ENCODE peak calls at places on chromosomes 1 and 21, in ten cellular contexts. One of them, this sample, is unnamed.

GRCh38 chr1:230415405-230416119 is 10.6 kb downstream of the PGBD5 start:
- DNase-seq in activated T-helper 1 cell treated with anti-CD3 and anti-CD28 coated beads, Interleukin-12 subunit alpha, Interleukin-12 subunit beta, Interleukin-2, Interleukin-4 antibody, amounts not matched to agents 30 ng/mL and 10 ng/mL and 1 ng/mL, durations not matched to agents 14 hours and 24 hours and 36 hours: no peak
- DNase-seq in activated CD4-positive, alpha-beta T cell treated with anti-CD3 and anti-CD28 coated beads, Interleukin-2, amount 50 U/mL, for 24 hours: no peak
- DNase-seq in ovary: no peak
- DNase-seq in GF-D8: no peak
- DNase-seq in MV-4-11: peak; percentile 89
- DNase-seq in iris pigment epithelial cell: no peak
- DNase-seq in activated T-cell treated with anti-CD3 and anti-CD28 coated beads for 4 hours: no peak
- DNase-seq in NCI-H748 treated with DMSO at 0.1 percent for 48 hours: no peak
- DNase-seq in SW 1271: no peak
- DNase-seq in this sample: no peak

GRCh38 chr1:82318921-82319320 is 518.2 kb downstream of the ADGRL2 start:
- DNase-seq in GF-D8: no peak
- DNase-seq in iris pigment epithelial cell: peak; percentile 29
- DNase-seq in activated T-helper 1 cell treated with anti-CD3 and anti-CD28 coated beads, Interleukin-12 subunit alpha, Interleukin-12 subunit beta, Interleukin-2, Interleukin-4 antibody, amounts not matched to agents 30 ng/mL and 10 ng/mL and 1 ng/mL, durations not matched to agents 14 hours and 24 hours and 36 hours: no peak
- DNase-seq in NCI-H748 treated with DMSO at 0.1 percent for 48 hours: no peak
- DNase-seq in activated T-cell treated with anti-CD3 and anti-CD28 coated beads for 4 hours: no peak
- DNase-seq in ovary: no peak
- DNase-seq in activated CD4-positive, alpha-beta T cell treated with anti-CD3 and anti-CD28 coated beads, Interleukin-2, amount 50 U/mL, for 24 hours: no peak
- DNase-seq in MV-4-11: no peak
- DNase-seq in SW 1271: no peak
- DNase-seq in this sample: no peak

GRCh38 chr1:118113261-118113660 is 71.8 kb downstream of the SPAG17 start:
- DNase-seq in GF-D8: no peak
- DNase-seq in iris pigment epithelial cell: no peak
- DNase-seq in activated T-helper 1 cell treated with anti-CD3 and anti-CD28 coated beads, Interleukin-12 subunit alpha, Interleukin-12 subunit beta, Interleukin-2, Interleukin-4 antibody, amounts not matched to agents 30 ng/mL and 10 ng/mL and 1 ng/mL, durations not matched to agents 14 hours and 24 hours and 36 hours: no peak
- DNase-seq in NCI-H748 treated with DMSO at 0.1 percent for 48 hours: no peak
- DNase-seq in ovary: no peak
- DNase-seq in MV-4-11: no peak
- DNase-seq in activated CD4-positive, alpha-beta T cell treated with anti-CD3 and anti-CD28 coated beads, Interleukin-2, amount 50 U/mL, for 24 hours: no peak
- DNase-seq in SW 1271: no peak
- DNase-seq in activated T-cell treated with anti-CD3 and anti-CD28 coated beads for 4 hours: no peak
- DNase-seq in this sample: no peak

GRCh38 chr1:84298336-84298687 is 3.2 kb upstream of the SAMD13 start:
- DNase-seq in activated T-helper 1 cell treated with anti-CD3 and anti-CD28 coated beads, Interleukin-12 subunit alpha, Interleukin-12 subunit beta, Interleukin-2, Interleukin-4 antibody, amounts not matched to agents 30 ng/mL and 10 ng/mL and 1 ng/mL, durations not matched to agents 14 hours and 24 hours and 36 hours: peak; percentile 46
- DNase-seq in NCI-H748 treated with DMSO at 0.1 percent for 48 hours: no peak
- DNase-seq in MV-4-11: peak; percentile 31
- DNase-seq in activated CD4-positive, alpha-beta T cell treated with anti-CD3 and anti-CD28 coated beads, Interleukin-2, amount 50 U/mL, for 24 hours: peak; percentile 11
- DNase-seq in activated T-cell treated with anti-CD3 and anti-CD28 coated beads for 4 hours: peak; percentile 24
- DNase-seq in GF-D8: no peak
- DNase-seq in ovary: peak; percentile 9
- DNase-seq in SW 1271: no peak
- DNase-seq in iris pigment epithelial cell: peak; percentile 38
- DNase-seq in this sample: no peak

GRCh38 chr1:181134543-181135461 is 46.3 kb downstream of the IER5 start:
- DNase-seq in activated T-helper 1 cell treated with anti-CD3 and anti-CD28 coated beads, Interleukin-12 subunit alpha, Interleukin-12 subunit beta, Interleukin-2, Interleukin-4 antibody, amounts not matched to agents 30 ng/mL and 10 ng/mL and 1 ng/mL, durations not matched to agents 14 hours and 24 hours and 36 hours: no peak
- DNase-seq in NCI-H748 treated with DMSO at 0.1 percent for 48 hours: no peak
- DNase-seq in SW 1271: no peak
- DNase-seq in iris pigment epithelial cell: peak; percentile 83
- DNase-seq in activated T-cell treated with anti-CD3 and anti-CD28 coated beads for 4 hours: no peak
- DNase-seq in activated CD4-positive, alpha-beta T cell treated with anti-CD3 and anti-CD28 coated beads, Interleukin-2, amount 50 U/mL, for 24 hours: no peak
- DNase-seq in ovary: no peak
- DNase-seq in GF-D8: peak; percentile 32
- DNase-seq in MV-4-11: peak; percentile 90
- DNase-seq in this sample: no peak

GRCh38 chr21:27132270-27132669 is 165.4 kb upstream of the ADAMTS5 start:
- DNase-seq in NCI-H748 treated with DMSO at 0.1 percent for 48 hours: no peak
- DNase-seq in MV-4-11: no peak
- DNase-seq in iris pigment epithelial cell: peak; percentile 20
- DNase-seq in GF-D8: no peak
- DNase-seq in activated T-cell treated with anti-CD3 and anti-CD28 coated beads for 4 hours: no peak
- DNase-seq in activated CD4-positive, alpha-beta T cell treated with anti-CD3 and anti-CD28 coated beads, Interleukin-2, amount 50 U/mL, for 24 hours: no peak
- DNase-seq in SW 1271: no peak
- DNase-seq in activated T-helper 1 cell treated with anti-CD3 and anti-CD28 coated beads, Interleukin-12 subunit alpha, Interleukin-12 subunit beta, Interleukin-2, Interleukin-4 antibody, amounts not matched to agents 30 ng/mL and 10 ng/mL and 1 ng/mL, durations not matched to agents 14 hours and 24 hours and 36 hours: no peak
- DNase-seq in ovary: no peak
- DNase-seq in this sample: no peak

GRCh38 chr1:84571150-84571535 is 3.1 kb downstream of the CTBS start:
- DNase-seq in ovary: no peak
- DNase-seq in MV-4-11: no peak
- DNase-seq in activated CD4-positive, alpha-beta T cell treated with anti-CD3 and anti-CD28 coated beads, Interleukin-2, amount 50 U/mL, for 24 hours: no peak
- DNase-seq in activated T-helper 1 cell treated with anti-CD3 and anti-CD28 coated beads, Interleukin-12 subunit alpha, Interleukin-12 subunit beta, Interleukin-2, Interleukin-4 antibody, amounts not matched to agents 30 ng/mL and 10 ng/mL and 1 ng/mL, durations not matched to agents 14 hours and 24 hours and 36 hours: no peak
- DNase-seq in iris pigment epithelial cell: peak; percentile 63
- DNase-seq in NCI-H748 treated with DMSO at 0.1 percent for 48 hours: no peak
- DNase-seq in GF-D8: no peak
- DNase-seq in activated T-cell treated with anti-CD3 and anti-CD28 coated beads for 4 hours: no peak
- DNase-seq in SW 1271: no peak
- DNase-seq in this sample: no peak

GRCh38 chr1:41434748-41435449 is 49.6 kb downstream of the EDN2 start:
- DNase-seq in MV-4-11: no peak
- DNase-seq in activated CD4-positive, alpha-beta T cell treated with anti-CD3 and anti-CD28 coated beads, Interleukin-2, amount 50 U/mL, for 24 hours: no peak
- DNase-seq in NCI-H748 treated with DMSO at 0.1 percent for 48 hours: no peak
- DNase-seq in iris pigment epithelial cell: no peak
- DNase-seq in SW 1271: no peak
- DNase-seq in activated T-helper 1 cell treated with anti-CD3 and anti-CD28 coated beads, Interleukin-12 subunit alpha, Interleukin-12 subunit beta, Interleukin-2, Interleukin-4 antibody, amounts not matched to agents 30 ng/mL and 10 ng/mL and 1 ng/mL, durations not matched to agents 14 hours and 24 hours and 36 hours: no peak
- DNase-seq in ovary: no peak
- DNase-seq in activated T-cell treated with anti-CD3 and anti-CD28 coated beads for 4 hours: no peak
- DNase-seq in GF-D8: no peak
- DNase-seq in this sample: no peak

GRCh38 chr1:12095822-12096263 is 32.7 kb downstream of the TNFRSF8 start:
- DNase-seq in MV-4-11: peak; percentile 22
- DNase-seq in iris pigment epithelial cell: peak; percentile 46
- DNase-seq in SW 1271: no peak
- DNase-seq in activated T-cell treated with anti-CD3 and anti-CD28 coated beads for 4 hours: no peak
- DNase-seq in GF-D8: no peak
- DNase-seq in activated T-helper 1 cell treated with anti-CD3 and anti-CD28 coated beads, Interleukin-12 subunit alpha, Interleukin-12 subunit beta, Interleukin-2, Interleukin-4 antibody, amounts not matched to agents 30 ng/mL and 10 ng/mL and 1 ng/mL, durations not matched to agents 14 hours and 24 hours and 36 hours: no peak
- DNase-seq in NCI-H748 treated with DMSO at 0.1 percent for 48 hours: no peak
- DNase-seq in activated CD4-positive, alpha-beta T cell treated with anti-CD3 and anti-CD28 coated beads, Interleukin-2, amount 50 U/mL, for 24 hours: no peak
- DNase-seq in ovary: no peak
- DNase-seq in this sample: no peak

GRCh38 chr1:7856345-7856744 is 3.5 kb upstream of the UTS2 start:
- DNase-seq in MV-4-11: peak; percentile 61
- DNase-seq in iris pigment epithelial cell: peak; percentile 4
- DNase-seq in GF-D8: no peak
- DNase-seq in NCI-H748 treated with DMSO at 0.1 percent for 48 hours: no peak
- DNase-seq in activated CD4-positive, alpha-beta T cell treated with anti-CD3 and anti-CD28 coated beads, Interleukin-2, amount 50 U/mL, for 24 hours: no peak
- DNase-seq in SW 1271: no peak
- DNase-seq in activated T-cell treated with anti-CD3 and anti-CD28 coated beads for 4 hours: no peak
- DNase-seq in ovary: no peak
- DNase-seq in activated T-helper 1 cell treated with anti-CD3 and anti-CD28 coated beads, Interleukin-12 subunit alpha, Interleukin-12 subunit beta, Interleukin-2, Interleukin-4 antibody, amounts not matched to agents 30 ng/mL and 10 ng/mL and 1 ng/mL, durations not matched to agents 14 hours and 24 hours and 36 hours: no peak
- DNase-seq in this sample: no peak

GRCh38 chr1:143652187-143652586 is 319.6 kb downstream of the FAM72C start:
- DNase-seq in activated T-helper 1 cell treated with anti-CD3 and anti-CD28 coated beads, Interleukin-12 subunit alpha, Interleukin-12 subunit beta, Interleukin-2, Interleukin-4 antibody, amounts not matched to agents 30 ng/mL and 10 ng/mL and 1 ng/mL, durations not matched to agents 14 hours and 24 hours and 36 hours: no peak
- DNase-seq in activated CD4-positive, alpha-beta T cell treated with anti-CD3 and anti-CD28 coated beads, Interleukin-2, amount 50 U/mL, for 24 hours: no peak
- DNase-seq in NCI-H748 treated with DMSO at 0.1 percent for 48 hours: no peak
- DNase-seq in SW 1271: no peak
- DNase-seq in activated T-cell treated with anti-CD3 and anti-CD28 coated beads for 4 hours: no peak
- DNase-seq in GF-D8: no peak
- DNase-seq in ovary: no peak
- DNase-seq in iris pigment epithelial cell: no peak
- DNase-seq in MV-4-11: no peak
- DNase-seq in this sample: no peak

GRCh38 chr21:34844033-34844923 is 175.5 kb downstream of the CLIC6 start:
- DNase-seq in NCI-H748 treated with DMSO at 0.1 percent for 48 hours: no peak
- DNase-seq in iris pigment epithelial cell: peak; percentile 61
- DNase-seq in activated T-cell treated with anti-CD3 and anti-CD28 coated beads for 4 hours: no peak
- DNase-seq in activated CD4-positive, alpha-beta T cell treated with anti-CD3 and anti-CD28 coated beads, Interleukin-2, amount 50 U/mL, for 24 hours: no peak
- DNase-seq in GF-D8: no peak
- DNase-seq in ovary: no peak
- DNase-seq in MV-4-11: peak; percentile 39
- DNase-seq in activated T-helper 1 cell treated with anti-CD3 and anti-CD28 coated beads, Interleukin-12 subunit alpha, Interleukin-12 subunit beta, Interleukin-2, Interleukin-4 antibody, amounts not matched to agents 30 ng/mL and 10 ng/mL and 1 ng/mL, durations not matched to agents 14 hours and 24 hours and 36 hours: no peak
- DNase-seq in SW 1271: no peak
- DNase-seq in this sample: no peak

GRCh38 chr21:17848228-17848627 is 29.1 kb upstream of the C21orf91 start:
- DNase-seq in MV-4-11: peak; percentile 33
- DNase-seq in activated T-cell treated with anti-CD3 and anti-CD28 coated beads for 4 hours: no peak
- DNase-seq in activated T-helper 1 cell treated with anti-CD3 and anti-CD28 coated beads, Interleukin-12 subunit alpha, Interleukin-12 subunit beta, Interleukin-2, Interleukin-4 antibody, amounts not matched to agents 30 ng/mL and 10 ng/mL and 1 ng/mL, durations not matched to agents 14 hours and 24 hours and 36 hours: no peak
- DNase-seq in iris pigment epithelial cell: peak; percentile 98
- DNase-seq in activated CD4-positive, alpha-beta T cell treated with anti-CD3 and anti-CD28 coated beads, Interleukin-2, amount 50 U/mL, for 24 hours: no peak
- DNase-seq in GF-D8: no peak
- DNase-seq in NCI-H748 treated with DMSO at 0.1 percent for 48 hours: no peak
- DNase-seq in ovary: no peak
- DNase-seq in SW 1271: no peak
- DNase-seq in this sample: no peak

GRCh38 chr1:205477121-205477758 is 21.4 kb upstream of the BLACAT1 start:
- DNase-seq in iris pigment epithelial cell: no peak
- DNase-seq in activated CD4-positive, alpha-beta T cell treated with anti-CD3 and anti-CD28 coated beads, Interleukin-2, amount 50 U/mL, for 24 hours: no peak
- DNase-seq in NCI-H748 treated with DMSO at 0.1 percent for 48 hours: no peak
- DNase-seq in GF-D8: no peak
- DNase-seq in SW 1271: no peak
- DNase-seq in ovary: no peak
- DNase-seq in activated T-cell treated with anti-CD3 and anti-CD28 coated beads for 4 hours: no peak
- DNase-seq in MV-4-11: no peak
- DNase-seq in activated T-helper 1 cell treated with anti-CD3 and anti-CD28 coated beads, Interleukin-12 subunit alpha, Interleukin-12 subunit beta, Interleukin-2, Interleukin-4 antibody, amounts not matched to agents 30 ng/mL and 10 ng/mL and 1 ng/mL, durations not matched to agents 14 hours and 24 hours and 36 hours: no peak
- DNase-seq in this sample: no peak

GRCh38 chr1:210132582-210132981 is 100.0 kb upstream of the SERTAD4 start:
- DNase-seq in iris pigment epithelial cell: peak; percentile 39
- DNase-seq in NCI-H748 treated with DMSO at 0.1 percent for 48 hours: no peak
- DNase-seq in ovary: no peak
- DNase-seq in activated T-helper 1 cell treated with anti-CD3 and anti-CD28 coated beads, Interleukin-12 subunit alpha, Interleukin-12 subunit beta, Interleukin-2, Interleukin-4 antibody, amounts not matched to agents 30 ng/mL and 10 ng/mL and 1 ng/mL, durations not matched to agents 14 hours and 24 hours and 36 hours: no peak
- DNase-seq in MV-4-11: no peak
- DNase-seq in activated CD4-positive, alpha-beta T cell treated with anti-CD3 and anti-CD28 coated beads, Interleukin-2, amount 50 U/mL, for 24 hours: no peak
- DNase-seq in SW 1271: no peak
- DNase-seq in activated T-cell treated with anti-CD3 and anti-CD28 coated beads for 4 hours: no peak
- DNase-seq in GF-D8: no peak
- DNase-seq in this sample: peak; percentile 10

GRCh38 chr1:7379445-7379971 is 391.6 kb upstream of the VAMP3 start:
- DNase-seq in activated CD4-positive, alpha-beta T cell treated with anti-CD3 and anti-CD28 coated beads, Interleukin-2, amount 50 U/mL, for 24 hours: no peak
- DNase-seq in activated T-helper 1 cell treated with anti-CD3 and anti-CD28 coated beads, Interleukin-12 subunit alpha, Interleukin-12 subunit beta, Interleukin-2, Interleukin-4 antibody, amounts not matched to agents 30 ng/mL and 10 ng/mL and 1 ng/mL, durations not matched to agents 14 hours and 24 hours and 36 hours: no peak
- DNase-seq in ovary: no peak
- DNase-seq in GF-D8: no peak
- DNase-seq in MV-4-11: no peak
- DNase-seq in SW 1271: no peak
- DNase-seq in iris pigment epithelial cell: peak; percentile 71
- DNase-seq in activated T-cell treated with anti-CD3 and anti-CD28 coated beads for 4 hours: no peak
- DNase-seq in NCI-H748 treated with DMSO at 0.1 percent for 48 hours: peak; percentile 45
- DNase-seq in this sample: peak; percentile 55

GRCh38 chr1:27872802-27873665 is 690 bp downstream of the THEMIS2 start:
- DNase-seq in GF-D8: no peak
- DNase-seq in NCI-H748 treated with DMSO at 0.1 percent for 48 hours: no peak
- DNase-seq in activated T-helper 1 cell treated with anti-CD3 and anti-CD28 coated beads, Interleukin-12 subunit alpha, Interleukin-12 subunit beta, Interleukin-2, Interleukin-4 antibody, amounts not matched to agents 30 ng/mL and 10 ng/mL and 1 ng/mL, durations not matched to agents 14 hours and 24 hours and 36 hours: no peak
- DNase-seq in MV-4-11: peak; percentile 36
- DNase-seq in iris pigment epithelial cell: peak; percentile 18
- DNase-seq in activated T-cell treated with anti-CD3 and anti-CD28 coated beads for 4 hours: peak; percentile 7
- DNase-seq in activated CD4-positive, alpha-beta T cell treated with anti-CD3 and anti-CD28 coated beads, Interleukin-2, amount 50 U/mL, for 24 hours: no peak
- DNase-seq in SW 1271: no peak
- DNase-seq in ovary: no peak
- DNase-seq in this sample: no peak

GRCh38 chr1:32187850-32188249 is 8.4 kb downstream of the TXLNA start:
- DNase-seq in SW 1271: no peak
- DNase-seq in iris pigment epithelial cell: no peak
- DNase-seq in MV-4-11: no peak
- DNase-seq in activated T-helper 1 cell treated with anti-CD3 and anti-CD28 coated beads, Interleukin-12 subunit alpha, Interleukin-12 subunit beta, Interleukin-2, Interleukin-4 antibody, amounts not matched to agents 30 ng/mL and 10 ng/mL and 1 ng/mL, durations not matched to agents 14 hours and 24 hours and 36 hours: no peak
- DNase-seq in ovary: no peak
- DNase-seq in activated T-cell treated with anti-CD3 and anti-CD28 coated beads for 4 hours: no peak
- DNase-seq in NCI-H748 treated with DMSO at 0.1 percent for 48 hours: no peak
- DNase-seq in activated CD4-positive, alpha-beta T cell treated with anti-CD3 and anti-CD28 coated beads, Interleukin-2, amount 50 U/mL, for 24 hours: no peak
- DNase-seq in GF-D8: no peak
- DNase-seq in this sample: no peak

GRCh38 chr1:101996830-101997485 is at the start of gene OLFM3:
- DNase-seq in MV-4-11: no peak
- DNase-seq in NCI-H748 treated with DMSO at 0.1 percent for 48 hours: peak; percentile 49
- DNase-seq in activated T-cell treated with anti-CD3 and anti-CD28 coated beads for 4 hours: no peak
- DNase-seq in activated T-helper 1 cell treated with anti-CD3 and anti-CD28 coated beads, Interleukin-12 subunit alpha, Interleukin-12 subunit beta, Interleukin-2, Interleukin-4 antibody, amounts not matched to agents 30 ng/mL and 10 ng/mL and 1 ng/mL, durations not matched to agents 14 hours and 24 hours and 36 hours: no peak
- DNase-seq in ovary: no peak
- DNase-seq in activated CD4-positive, alpha-beta T cell treated with anti-CD3 and anti-CD28 coated beads, Interleukin-2, amount 50 U/mL, for 24 hours: no peak
- DNase-seq in GF-D8: no peak
- DNase-seq in SW 1271: no peak
- DNase-seq in iris pigment epithelial cell: peak; percentile 9
- DNase-seq in this sample: no peak

GRCh38 chr1:59292557-59292956 is 4.3 kb upstream of the FGGY start:
- DNase-seq in ovary: no peak
- DNase-seq in activated CD4-positive, alpha-beta T cell treated with anti-CD3 and anti-CD28 coated beads, Interleukin-2, amount 50 U/mL, for 24 hours: no peak
- DNase-seq in SW 1271: no peak
- DNase-seq in activated T-cell treated with anti-CD3 and anti-CD28 coated beads for 4 hours: no peak
- DNase-seq in GF-D8: peak; percentile 94
- DNase-seq in NCI-H748 treated with DMSO at 0.1 percent for 48 hours: no peak
- DNase-seq in iris pigment epithelial cell: peak; percentile 94
- DNase-seq in activated T-helper 1 cell treated with anti-CD3 and anti-CD28 coated beads, Interleukin-12 subunit alpha, Interleukin-12 subunit beta, Interleukin-2, Interleukin-4 antibody, amounts not matched to agents 30 ng/mL and 10 ng/mL and 1 ng/mL, durations not matched to agents 14 hours and 24 hours and 36 hours: no peak
- DNase-seq in MV-4-11: peak; percentile 95
- DNase-seq in this sample: peak; percentile 47

GRCh38 chr1:26853156-26853555 is 9.8 kb upstream of the SFN start:
- DNase-seq in activated CD4-positive, alpha-beta T cell treated with anti-CD3 and anti-CD28 coated beads, Interleukin-2, amount 50 U/mL, for 24 hours: peak; percentile 48
- DNase-seq in iris pigment epithelial cell: peak; percentile 73
- DNase-seq in ovary: peak; percentile 66
- DNase-seq in SW 1271: peak; percentile 43
- DNase-seq in GF-D8: peak; percentile 1
- DNase-seq in activated T-cell treated with anti-CD3 and anti-CD28 coated beads for 4 hours: peak; percentile 86
- DNase-seq in NCI-H748 treated with DMSO at 0.1 percent for 48 hours: peak; percentile 3
- DNase-seq in MV-4-11: peak; percentile 60
- DNase-seq in activated T-helper 1 cell treated with anti-CD3 and anti-CD28 coated beads, Interleukin-12 subunit alpha, Interleukin-12 subunit beta, Interleukin-2, Interleukin-4 antibody, amounts not matched to agents 30 ng/mL and 10 ng/mL and 1 ng/mL, durations not matched to agents 14 hours and 24 hours and 36 hours: peak; percentile 53
- DNase-seq in this sample: no peak

GRCh38 chr21:25572895-25573310 is 34.4 kb downstream of the MRPL39 start:
- DNase-seq in activated T-cell treated with anti-CD3 and anti-CD28 coated beads for 4 hours: no peak
- DNase-seq in MV-4-11: peak; percentile 49
- DNase-seq in iris pigment epithelial cell: peak; percentile 48
- DNase-seq in SW 1271: no peak
- DNase-seq in NCI-H748 treated with DMSO at 0.1 percent for 48 hours: no peak
- DNase-seq in activated CD4-positive, alpha-beta T cell treated with anti-CD3 and anti-CD28 coated beads, Interleukin-2, amount 50 U/mL, for 24 hours: no peak
- DNase-seq in activated T-helper 1 cell treated with anti-CD3 and anti-CD28 coated beads, Interleukin-12 subunit alpha, Interleukin-12 subunit beta, Interleukin-2, Interleukin-4 antibody, amounts not matched to agents 30 ng/mL and 10 ng/mL and 1 ng/mL, durations not matched to agents 14 hours and 24 hours and 36 hours: no peak
- DNase-seq in GF-D8: no peak
- DNase-seq in ovary: no peak
- DNase-seq in this sample: no peak

This sample was measured in glomerular endothelial cell.